ENCODE peak calls at places on chromosomes 4 and X, in ten cellular contexts. Q is keratinocyte, A is tibial artery, Y is ovary, S is upper lobe of left lung, I is RWPE2, H is left lung, M is tibial nerve, Z is AG04450, B is suprapubic skin. P is an unnamed sample.

GRCh38 chr4:28443786-28444412 is 1583.3 kb downstream of the STIM2 start:
- DNase-seq in I (peak), B (no peak), Z (no peak), Q (peak), A (no peak), S (no peak), H (no peak), M (no peak), Y (no peak), P (no peak)

GRCh38 chrX:40373025-40373424 is 207.7 kb upstream of the ATP6AP2 start:
- DNase-seq in B (no peak), S (no peak), Z (no peak), Y (no peak), H (no peak), M (no peak), I (no peak), A (no peak), Q (no peak), P (no peak)

GRCh38 chrX:51024106-51024696 is 113.7 kb downstream of the BMP15 start:
- DNase-seq in Q (no peak), A (no peak), M (no peak), Y (no peak), S (no peak), H (no peak), I (no peak), B (no peak), Z (no peak), P (no peak)

GRCh38 chrX:93875621-93876282 is 201.7 kb downstream of the FAM133A start:
- DNase-seq in Y (no peak), B (no peak), Z (no peak), I (no peak), Q (no peak), A (no peak), M (no peak), H (no peak), S (no peak), P (no peak)

GRCh38 chr4:37892641-37893040 is 1.8 kb downstream of the TBC1D1 start:
- DNase-seq in I (no peak), Q (no peak), A (no peak), M (no peak), B (no peak), Y (no peak), Z (no peak), H (peak), S (no peak), P (no peak)

GRCh38 chr4:112516401-112517066 is 554 bp upstream of the NEUROG2 start:
- DNase-seq in S (peak), B (no peak), M (no peak), I (no peak), Z (no peak), Q (no peak), A (no peak), H (no peak), Y (no peak), P (no peak)

GRCh38 chr4:140110542-140110941 is 43.4 kb downstream of the MAML3 start:
- DNase-seq in H (no peak), Y (no peak), B (no peak), S (no peak), Q (no peak), I (no peak), Z (no peak), A (no peak), M (no peak), P (no peak)

GRCh38 chrX:22135171-22135711 is 103.1 kb downstream of the PHEX start:
- DNase-seq in S (no peak), Z (peak), M (no peak), Y (no peak), Q (no peak), I (peak), A (no peak), B (no peak), H (no peak), P (no peak)

GRCh38 chrX:12118134-12118533 is 20.1 kb upstream of the FRMPD4 start:
- DNase-seq in M (no peak), H (no peak), Y (no peak), Q (no peak), A (no peak), Z (no peak), I (no peak), B (no peak), S (no peak), P (no peak)

GRCh38 chrX:150155396-150156048 is 207.6 kb upstream of the MAMLD1 start:
- DNase-seq in Y (peak), S (no peak), Z (peak), A (no peak), B (no peak), M (no peak), Q (no peak), H (no peak), I (peak), P (no peak)

GRCh38 chrX:79288723-79289122 is 78.4 kb downstream of the ITM2A start:
- DNase-seq in A (no peak), Z (no peak), Q (no peak), S (peak), H (no peak), Y (no peak), B (no peak), M (no peak), I (no peak), P (no peak)

GRCh38 chrX:140164383-140164782 is 199.1 kb upstream of the CXorf66 start:
- DNase-seq in S (no peak), A (no peak), H (no peak), B (no peak), I (no peak), M (no peak), Q (no peak), Z (no peak), Y (no peak), P (no peak)

GRCh38 chrX:154358829-154359228 is 15.6 kb downstream of the FLNA start:
- DNase-seq in H (no peak), I (no peak), Q (no peak), S (no peak), Y (no peak), Z (no peak), A (no peak), M (no peak), B (no peak), P (no peak)

DNA sequence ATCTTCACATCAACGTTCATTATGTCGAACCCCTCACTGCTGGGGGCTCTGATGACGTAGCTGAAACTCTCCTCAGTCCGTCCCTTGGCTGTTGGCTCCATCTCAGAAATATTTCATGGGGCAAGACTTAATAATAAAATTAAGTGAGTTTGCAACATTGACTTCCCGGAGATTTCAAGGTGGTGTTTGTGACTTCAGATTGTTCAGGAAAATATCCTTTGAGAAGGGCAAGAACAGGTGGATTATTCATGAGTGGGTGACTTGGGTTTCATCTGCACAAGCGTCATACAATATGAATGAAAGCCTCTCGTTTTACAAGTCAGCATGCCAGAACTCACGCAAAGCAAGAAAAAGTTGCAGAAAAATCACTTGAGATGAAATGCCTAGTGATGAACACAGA is at the start of gene C4orf50:
- DNase-seq in H (no peak), Z (no peak), Q (no peak), M (no peak), A (no peak), I (no peak), B (no peak), S (no peak), Y (no peak), P (no peak)
- H3K27ac ChIP-seq in H (no peak), Z (no peak), Q (no peak), M (no peak), A (no peak), I (no peak), B (no peak), S (no peak), Y (no peak), P (no peak)

GRCh38 chr4:168695288-168695687 is 198.4 kb downstream of the PALLD start:
- DNase-seq in I (no peak), M (no peak), S (no peak), Y (no peak), H (no peak), Z (no peak), A (no peak), Q (no peak), B (no peak), P (no peak)
- H3K27ac ChIP-seq in I (peak), M (no peak), S (no peak), Y (peak), H (peak), Z (no peak), A (peak), Q (no peak), B (no peak), P (no peak)

GRCh38 chr4:89306486-89307184 is 965 bp downstream of the GPRIN3 start:
- DNase-seq in Q (no peak), Z (no peak), A (no peak), S (no peak), I (no peak), Y (no peak), B (no peak), H (no peak), M (no peak), P (no peak)
- H3K27ac ChIP-seq in Q (no peak), Z (no peak), A (no peak), S (peak), I (no peak), Y (no peak), B (no peak), H (peak), M (peak), P (peak)

GRCh38 chr4:1222036-1222789 is 26.7 kb downstream of the CTBP1 start:
- DNase-seq in Z (no peak), Y (no peak), Q (no peak), M (no peak), B (no peak), H (no peak), A (no peak), S (peak), I (no peak), P (no peak)
- H3K27ac ChIP-seq in Z (no peak), Y (no peak), Q (no peak), M (no peak), B (no peak), H (no peak), A (no peak), S (no peak), I (no peak), P (no peak)

GRCh38 chrX:133376422-133376821 is 38.9 kb downstream of the GPC4 start:
- DNase-seq in H (no peak), M (no peak), Y (no peak), Q (no peak), B (no peak), A (no peak), I (no peak), S (no peak), Z (no peak), P (no peak)

GRCh38 chrX:133384454-133384853 is 30.8 kb downstream of the GPC4 start:
- DNase-seq in A (no peak), M (no peak), Y (no peak), I (no peak), Q (no peak), S (no peak), Z (no peak), B (no peak), H (no peak), P (no peak)

GRCh38 chrX:133375558-133376340 is 39.5 kb downstream of the GPC4 start:
- DNase-seq in Q (no peak), H (no peak), A (peak), M (no peak), Z (no peak), S (no peak), I (no peak), Y (peak), B (no peak), P (no peak)

DNA sequence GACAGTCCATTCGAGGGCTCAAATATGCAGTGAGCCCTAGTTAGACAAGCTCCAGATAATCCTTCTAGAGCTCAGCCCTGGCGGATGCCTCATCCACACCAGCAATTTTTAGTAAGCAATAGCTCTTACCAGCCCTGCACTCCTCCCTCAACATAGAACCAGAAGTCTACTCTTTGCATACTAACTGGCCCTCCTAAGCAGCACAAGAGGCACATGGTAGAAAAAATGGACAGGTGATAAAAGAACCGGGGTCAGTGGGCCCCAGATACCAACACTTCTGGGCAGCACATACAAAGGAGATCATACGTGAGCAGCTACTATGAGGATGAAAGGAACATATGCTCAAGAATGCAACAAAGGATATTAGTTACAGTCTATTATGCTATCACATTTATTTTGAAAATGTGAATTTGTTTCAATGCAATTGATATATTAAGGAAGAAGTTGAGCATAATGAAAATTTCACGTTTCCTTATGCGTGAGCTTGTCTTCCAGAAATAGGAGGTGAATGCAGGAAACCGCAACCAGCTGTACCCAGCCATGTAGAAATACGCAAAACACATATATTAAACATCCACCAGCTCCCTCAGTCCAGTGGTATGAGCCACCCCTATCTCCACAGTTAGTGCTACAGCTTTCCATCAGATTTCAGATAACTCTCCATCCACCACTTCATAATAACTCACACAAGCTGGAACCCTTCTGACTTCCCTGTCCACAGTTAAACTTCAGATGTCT is 34.2 kb downstream of the GPC4 start:
- DNase-seq in Q (no peak), S (no peak), M (no peak), Z (no peak), H (no peak), B (no peak), A (no peak), Y (no peak), I (no peak), P (no peak)
- H3K27ac ChIP-seq in Q (no peak), S (no peak), M (no peak), Z (no peak), H (no peak), B (no peak), A (no peak), Y (no peak), I (no peak), P (no peak)

GRCh38 chr4:40204507-40205258 is 7.9 kb downstream of the RHOH start:
- DNase-seq in Q (no peak), Y (no peak), H (no peak), B (no peak), S (no peak), Z (no peak), M (no peak), A (no peak), I (no peak), P (no peak)

GRCh38 chr4:40200881-40201797 is 4.3 kb downstream of the RHOH start:
- DNase-seq in M (no peak), Y (no peak), S (no peak), Z (peak), B (no peak), I (no peak), H (no peak), A (no peak), Q (no peak), P (no peak)

GRCh38 chr4:40201898-40202297 is 5.1 kb downstream of the RHOH start:
- DNase-seq in H (no peak), Y (no peak), S (no peak), Z (no peak), A (no peak), I (no peak), M (no peak), Q (no peak), B (no peak), P (no peak)

GRCh38 chr4:40199999-40200880 is 3.4 kb downstream of the RHOH start:
- DNase-seq in Z (no peak), H (peak), S (no peak), I (no peak), B (no peak), A (no peak), Q (no peak), M (no peak), Y (no peak), P (no peak)

DNA sequence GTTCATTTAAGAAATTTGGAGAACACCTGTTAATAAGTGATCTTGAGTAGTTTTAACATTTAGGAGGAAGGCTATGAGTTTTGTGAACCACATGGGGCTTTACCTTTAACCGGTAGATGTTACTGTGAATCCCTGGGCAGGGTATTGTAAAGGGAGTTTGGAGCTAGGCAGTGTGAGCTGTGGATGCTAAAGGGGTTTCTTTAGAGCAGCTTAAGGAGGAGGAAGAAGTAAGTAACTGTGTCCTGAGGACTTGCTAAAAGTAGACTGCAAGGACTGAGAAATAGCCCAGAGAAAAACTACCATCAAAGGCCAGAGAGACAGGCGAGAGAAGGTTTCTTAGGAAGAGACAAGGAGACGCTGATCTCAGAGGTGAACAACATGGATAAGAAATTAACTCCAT is 5.6 kb downstream of the RHOH start:
- DNase-seq in B (no peak), Y (no peak), Z (no peak), M (no peak), A (no peak), S (no peak), Q (no peak), H (no peak), I (no peak), P (no peak)
- H3K27ac ChIP-seq in B (no peak), Y (no peak), Z (no peak), M (peak), A (no peak), S (peak), Q (no peak), H (no peak), I (no peak), P (no peak)

GRCh38 chrX:49284212-49284611 is 14.6 kb downstream of the PPP1R3F start:
- DNase-seq in Q (no peak), Z (no peak), M (no peak), H (no peak), I (no peak), B (no peak), Y (no peak), S (no peak), A (no peak), P (no peak)

GRCh38 chrX:49286581-49286980 is 16.9 kb upstream of the GAGE10 start:
- DNase-seq in S (no peak), Y (no peak), I (no peak), Z (no peak), H (no peak), A (no peak), B (no peak), M (no peak), Q (no peak), P (no peak)

GRCh38 chrX:49282647-49283011 is 13.0 kb downstream of the PPP1R3F start:
- DNase-seq in H (no peak), M (no peak), B (no peak), Z (no peak), A (no peak), I (no peak), S (no peak), Q (no peak), Y (peak), P (no peak)

GRCh38 chrX:49287665-49288064 is 15.8 kb upstream of the GAGE10 start:
- DNase-seq in H (no peak), B (no peak), Q (no peak), I (no peak), A (no peak), Z (no peak), Y (no peak), S (no peak), M (no peak), P (no peak)

GRCh38 chrX:49286136-49286535 is 16.5 kb downstream of the PPP1R3F start:
- DNase-seq in H (no peak), S (no peak), I (no peak), B (no peak), A (no peak), Z (no peak), Q (no peak), M (no peak), Y (no peak), P (no peak)
- H3K27ac ChIP-seq in H (no peak), S (no peak), I (no peak), B (no peak), A (no peak), Z (no peak), Q (no peak), M (no peak), Y (no peak), P (no peak)

GRCh38 chr4:152351080-152351479 is 184.8 kb downstream of the FBXW7 start:
- DNase-seq in Y (no peak), Q (no peak), Z (no peak), H (no peak), A (no peak), I (no peak), B (no peak), S (no peak), M (no peak), P (no peak)

GRCh38 chr4:152356428-152357034 is 179.4 kb downstream of the FBXW7 start:
- DNase-seq in Y (no peak), Q (no peak), M (no peak), A (no peak), S (no peak), H (no peak), B (no peak), Z (no peak), I (no peak), P (no peak)

GRCh38 chr4:152348670-152349069 is 187.2 kb downstream of the FBXW7 start:
- DNase-seq in Y (no peak), A (no peak), Z (no peak), Q (no peak), I (no peak), S (no peak), B (no peak), H (no peak), M (no peak), P (no peak)

GRCh38 chr4:152352645-152353116 is 183.2 kb downstream of the FBXW7 start:
- DNase-seq in B (no peak), I (peak), M (peak), Z (peak), Y (peak), H (peak), Q (peak), A (peak), S (no peak), P (peak)

GRCh38 chr4:152352215-152352614 is 183.7 kb downstream of the FBXW7 start:
- DNase-seq in Q (no peak), H (no peak), I (no peak), M (no peak), Z (no peak), A (no peak), S (no peak), B (no peak), Y (no peak), P (no peak)
- H3K27ac ChIP-seq in Q (peak), H (peak), I (peak), M (peak), Z (peak), A (peak), S (peak), B (peak), Y (peak), P (no peak)